ENCODE peak calls at places on chromosomes 11 and 22, in five cellular contexts. One of them, this sample, is unnamed. For H3K4me1, the result is how much of the 10 kb centered on the place peaks cover.

GRCh38 chr22:41681616-41682015 is 7.1 kb downstream of the SNU13 start:
- DNase-seq in cardiac muscle cell: no peak
- DNase-seq in GM12878: no peak
- DNase-seq in psoas muscle: no peak
- DNase-seq in endodermal cell: no peak
- DNase-seq in this sample: no peak

GRCh38 chr11:107999759-108000455 is 8.8 kb upstream of the CUL5 start:
- DNase-seq in cardiac muscle cell: peak
- DNase-seq in GM12878: peak
- DNase-seq in psoas muscle: no peak
- DNase-seq in endodermal cell: peak
- DNase-seq in this sample: no peak

GRCh38 chr11:61834278-61835004 is 6.3 kb downstream of the FADS2 start:
- DNase-seq in cardiac muscle cell: peak
- DNase-seq in GM12878: peak
- DNase-seq in psoas muscle: peak
- DNase-seq in endodermal cell: peak
- DNase-seq in this sample: peak

GRCh38 chr22:31917227-31917921 is 27.0 kb upstream of the YWHAH start:
- DNase-seq in cardiac muscle cell: no peak
- DNase-seq in GM12878: peak
- DNase-seq in psoas muscle: no peak
- DNase-seq in endodermal cell: no peak
- DNase-seq in this sample: no peak

GRCh38 chr11:70502677-70503076 is 104.3 kb downstream of the CTTN start:
- DNase-seq in cardiac muscle cell: no peak
- DNase-seq in GM12878: no peak
- DNase-seq in psoas muscle: no peak
- DNase-seq in endodermal cell: no peak
- DNase-seq in this sample: no peak

GRCh38 chr22:25068701-25069100 is 116.2 kb downstream of the KIAA1671 start:
- DNase-seq in cardiac muscle cell: no peak
- DNase-seq in GM12878: no peak
- DNase-seq in psoas muscle: no peak
- DNase-seq in endodermal cell: no peak
- DNase-seq in this sample: no peak

GRCh38 chr22:30351226-30351625 is 5.5 kb downstream of the SF3A1 start:
- DNase-seq in cardiac muscle cell: no peak
- DNase-seq in GM12878: no peak
- DNase-seq in psoas muscle: no peak
- DNase-seq in endodermal cell: no peak
- DNase-seq in this sample: no peak

GRCh38 chr11:62264004-62264403 is 6.0 kb upstream of the SCGB2A2 start:
- DNase-seq in cardiac muscle cell: no peak
- DNase-seq in GM12878: no peak
- DNase-seq in psoas muscle: no peak
- DNase-seq in endodermal cell: no peak
- DNase-seq in this sample: no peak

GRCh38 chr11:96097844-96098421 is 174.0 kb upstream of the MTMR2 start:
- DNase-seq in cardiac muscle cell: no peak
- DNase-seq in GM12878: no peak
- DNase-seq in psoas muscle: no peak
- DNase-seq in endodermal cell: no peak
- DNase-seq in this sample: no peak

GRCh38 chr11:114159802-114160588 is 100.5 kb downstream of the ZBTB16 start:
- DNase-seq in cardiac muscle cell: peak
- DNase-seq in GM12878: peak
- DNase-seq in psoas muscle: peak
- DNase-seq in endodermal cell: peak
- DNase-seq in this sample: peak

GRCh38 chr11:12167098-12167999 is 57.0 kb downstream of the MICAL2 start:
- DNase-seq in cardiac muscle cell: no peak
- DNase-seq in GM12878: no peak
- DNase-seq in psoas muscle: no peak
- DNase-seq in endodermal cell: peak
- DNase-seq in this sample: peak

GRCh38 chr11:134393638-134394037 is 18.4 kb downstream of the B3GAT1 start:
- DNase-seq in cardiac muscle cell: peak
- DNase-seq in GM12878: no peak
- DNase-seq in psoas muscle: no peak
- DNase-seq in endodermal cell: peak
- DNase-seq in this sample: no peak

GRCh38 chr11:67269401-67270255 is 3.4 kb downstream of the GRK2 start:
- DNase-seq in cardiac muscle cell: no peak
- DNase-seq in GM12878: no peak
- DNase-seq in psoas muscle: no peak
- DNase-seq in endodermal cell: no peak
- DNase-seq in this sample: no peak
- H3K4me1 ChIP-seq in cardiac muscle cell: under half
- H3K4me1 ChIP-seq in GM12878: half or more
- H3K4me1 ChIP-seq in psoas muscle: half or more
- H3K4me1 ChIP-seq in endodermal cell: under half
- H3K4me1 ChIP-seq in this sample: under half

DNA sequence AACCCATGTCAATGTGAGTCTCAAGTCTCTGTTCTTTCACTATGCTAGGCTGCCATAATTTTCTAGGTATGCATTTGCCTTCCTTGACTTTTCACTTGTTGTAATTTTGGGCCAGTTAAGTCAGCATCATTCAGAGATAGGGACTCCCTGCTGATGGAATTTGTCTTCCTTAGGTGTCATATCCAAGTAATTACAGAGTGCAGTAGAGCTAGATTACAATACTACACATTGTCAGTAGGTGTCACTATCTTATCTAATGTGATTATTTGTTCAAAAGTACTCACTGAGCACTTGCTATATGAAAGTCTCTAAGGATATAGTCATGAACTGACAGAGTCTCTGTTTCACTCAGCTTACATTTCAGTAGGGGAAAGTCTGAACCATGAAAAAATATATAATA is 25.0 kb upstream of the SYN3 start:
- DNase-seq in cardiac muscle cell: no peak
- DNase-seq in GM12878: peak
- DNase-seq in psoas muscle: no peak
- DNase-seq in endodermal cell: no peak
- DNase-seq in this sample: no peak
- TF ChIP-seq CTCF in cardiac muscle cell: no peak
- TF ChIP-seq CTCF in GM12878: peak
- TF ChIP-seq CTCF in psoas muscle: no peak
- TF ChIP-seq CTCF in endodermal cell: peak
- TF ChIP-seq CTCF in this sample: peak

GRCh38 chr11:19905280-19905853 is 192.7 kb downstream of the NAV2 start:
- DNase-seq in cardiac muscle cell: peak
- DNase-seq in GM12878: no peak
- DNase-seq in psoas muscle: no peak
- DNase-seq in endodermal cell: no peak
- DNase-seq in this sample: no peak

GRCh38 chr11:19907008-19907579 is 194.5 kb downstream of the NAV2 start:
- DNase-seq in cardiac muscle cell: no peak
- DNase-seq in GM12878: peak
- DNase-seq in psoas muscle: no peak
- DNase-seq in endodermal cell: no peak
- DNase-seq in this sample: no peak

GRCh38 chr11:19910931-19911330 is 198.3 kb downstream of the NAV2 start:
- DNase-seq in cardiac muscle cell: no peak
- DNase-seq in GM12878: no peak
- DNase-seq in psoas muscle: no peak
- DNase-seq in endodermal cell: no peak
- DNase-seq in this sample: no peak

GRCh38 chr11:19906126-19906525 is 193.5 kb downstream of the NAV2 start:
- DNase-seq in cardiac muscle cell: no peak
- DNase-seq in GM12878: no peak
- DNase-seq in psoas muscle: no peak
- DNase-seq in endodermal cell: no peak
- DNase-seq in this sample: no peak

GRCh38 chr11:19907839-19908238 is 195.2 kb downstream of the NAV2 start:
- DNase-seq in cardiac muscle cell: no peak
- DNase-seq in GM12878: no peak
- DNase-seq in psoas muscle: no peak
- DNase-seq in endodermal cell: no peak
- DNase-seq in this sample: no peak
- H3K27ac ChIP-seq in cardiac muscle cell: no peak
- H3K27ac ChIP-seq in GM12878: no peak
- H3K27ac ChIP-seq in psoas muscle: no peak
- H3K27ac ChIP-seq in endodermal cell: no peak
- H3K27ac ChIP-seq in this sample: no peak

GRCh38 chr11:17389957-17390649 is 1.6 kb upstream of the KCNJ11 start:
- DNase-seq in cardiac muscle cell: no peak
- DNase-seq in GM12878: no peak
- DNase-seq in psoas muscle: no peak
- DNase-seq in endodermal cell: no peak
- DNase-seq in this sample: no peak
- H3K4me1 ChIP-seq in cardiac muscle cell: under half
- H3K4me1 ChIP-seq in GM12878: under half
- H3K4me1 ChIP-seq in psoas muscle: under half
- H3K4me1 ChIP-seq in endodermal cell: under half
- H3K4me1 ChIP-seq in this sample: under half

DNA sequence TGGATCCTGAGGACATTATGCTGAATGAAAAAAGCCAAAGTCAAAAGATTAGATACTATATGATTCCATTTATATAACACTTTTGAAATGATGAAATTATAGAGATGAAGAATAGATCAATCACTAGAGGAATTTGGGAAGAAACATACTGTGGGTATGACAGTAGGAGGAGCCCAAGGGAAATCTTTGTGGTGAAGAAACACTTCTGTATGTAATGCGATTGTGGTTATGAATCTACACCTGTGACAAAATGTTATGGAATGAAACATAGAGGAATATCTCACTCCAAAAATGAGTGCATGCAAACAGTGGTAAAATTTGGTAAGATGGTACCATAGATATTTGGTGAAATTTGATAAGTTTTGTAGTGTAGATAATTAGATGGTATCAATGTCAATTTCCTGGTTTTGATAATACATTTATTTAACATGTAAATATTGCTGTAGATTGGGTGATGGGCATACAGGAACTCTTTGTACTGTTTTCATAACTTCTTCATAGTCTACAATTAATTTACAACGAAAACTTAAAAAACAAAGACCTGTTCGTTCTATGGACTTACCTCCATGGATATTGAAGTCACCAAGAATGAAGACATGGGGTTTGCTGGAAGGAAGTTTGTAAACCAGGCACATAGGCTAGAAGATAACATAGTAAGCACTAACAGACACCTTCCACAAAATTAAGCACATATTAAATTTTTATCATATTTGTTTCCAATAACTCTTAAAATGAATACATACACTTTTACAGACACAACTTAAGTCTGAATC is 11.5 kb downstream of the MRGPRX1 start:
- DNase-seq in cardiac muscle cell: no peak
- DNase-seq in GM12878: no peak
- DNase-seq in psoas muscle: no peak
- DNase-seq in endodermal cell: no peak
- DNase-seq in this sample: peak
- TF ChIP-seq CTCF in cardiac muscle cell: no peak
- TF ChIP-seq CTCF in GM12878: no peak
- TF ChIP-seq CTCF in psoas muscle: no peak
- TF ChIP-seq CTCF in endodermal cell: no peak
- TF ChIP-seq CTCF in this sample: peak

GRCh38 chr11:74641289-74641688 is 48.9 kb downstream of the POLD3 start:
- DNase-seq in cardiac muscle cell: no peak
- DNase-seq in GM12878: no peak
- DNase-seq in psoas muscle: no peak
- DNase-seq in endodermal cell: no peak
- DNase-seq in this sample: no peak

GRCh38 chr11:74639533-74639932 is 47.2 kb downstream of the POLD3 start:
- DNase-seq in cardiac muscle cell: no peak
- DNase-seq in GM12878: no peak
- DNase-seq in psoas muscle: no peak
- DNase-seq in endodermal cell: no peak
- DNase-seq in this sample: no peak

GRCh38 chr11:74644084-74644483 is 51.7 kb downstream of the POLD3 start:
- DNase-seq in cardiac muscle cell: no peak
- DNase-seq in GM12878: no peak
- DNase-seq in psoas muscle: no peak
- DNase-seq in endodermal cell: no peak
- DNase-seq in this sample: no peak

GRCh38 chr11:74642912-74643311 is 50.5 kb downstream of the POLD3 start:
- DNase-seq in cardiac muscle cell: no peak
- DNase-seq in GM12878: no peak
- DNase-seq in psoas muscle: no peak
- DNase-seq in endodermal cell: no peak
- DNase-seq in this sample: no peak

DNA sequence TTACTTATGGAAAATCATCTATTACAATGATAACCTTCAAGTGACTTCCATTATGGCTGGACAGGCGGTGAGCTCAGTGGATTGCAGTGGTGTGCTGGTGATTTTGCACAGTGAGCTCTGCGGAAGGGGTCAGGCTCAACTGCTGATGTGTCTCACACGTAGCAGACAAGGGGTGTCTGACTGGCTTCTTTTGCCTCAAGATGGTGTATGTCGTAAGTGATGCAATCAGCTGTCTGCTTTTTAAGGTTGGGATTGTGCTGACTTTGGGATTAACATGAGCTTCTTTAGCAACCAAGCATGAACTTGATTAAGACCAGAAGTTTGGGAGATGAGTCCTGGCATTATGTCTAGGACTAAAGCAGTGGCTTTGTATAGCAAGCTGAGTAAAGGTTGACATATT is 49.5 kb downstream of the POLD3 start:
- DNase-seq in cardiac muscle cell: no peak
- DNase-seq in GM12878: no peak
- DNase-seq in psoas muscle: no peak
- DNase-seq in endodermal cell: no peak
- DNase-seq in this sample: no peak
- H3K27ac ChIP-seq in cardiac muscle cell: no peak
- H3K27ac ChIP-seq in GM12878: no peak
- H3K27ac ChIP-seq in psoas muscle: no peak
- H3K27ac ChIP-seq in endodermal cell: no peak
- H3K27ac ChIP-seq in this sample: no peak

DNA sequence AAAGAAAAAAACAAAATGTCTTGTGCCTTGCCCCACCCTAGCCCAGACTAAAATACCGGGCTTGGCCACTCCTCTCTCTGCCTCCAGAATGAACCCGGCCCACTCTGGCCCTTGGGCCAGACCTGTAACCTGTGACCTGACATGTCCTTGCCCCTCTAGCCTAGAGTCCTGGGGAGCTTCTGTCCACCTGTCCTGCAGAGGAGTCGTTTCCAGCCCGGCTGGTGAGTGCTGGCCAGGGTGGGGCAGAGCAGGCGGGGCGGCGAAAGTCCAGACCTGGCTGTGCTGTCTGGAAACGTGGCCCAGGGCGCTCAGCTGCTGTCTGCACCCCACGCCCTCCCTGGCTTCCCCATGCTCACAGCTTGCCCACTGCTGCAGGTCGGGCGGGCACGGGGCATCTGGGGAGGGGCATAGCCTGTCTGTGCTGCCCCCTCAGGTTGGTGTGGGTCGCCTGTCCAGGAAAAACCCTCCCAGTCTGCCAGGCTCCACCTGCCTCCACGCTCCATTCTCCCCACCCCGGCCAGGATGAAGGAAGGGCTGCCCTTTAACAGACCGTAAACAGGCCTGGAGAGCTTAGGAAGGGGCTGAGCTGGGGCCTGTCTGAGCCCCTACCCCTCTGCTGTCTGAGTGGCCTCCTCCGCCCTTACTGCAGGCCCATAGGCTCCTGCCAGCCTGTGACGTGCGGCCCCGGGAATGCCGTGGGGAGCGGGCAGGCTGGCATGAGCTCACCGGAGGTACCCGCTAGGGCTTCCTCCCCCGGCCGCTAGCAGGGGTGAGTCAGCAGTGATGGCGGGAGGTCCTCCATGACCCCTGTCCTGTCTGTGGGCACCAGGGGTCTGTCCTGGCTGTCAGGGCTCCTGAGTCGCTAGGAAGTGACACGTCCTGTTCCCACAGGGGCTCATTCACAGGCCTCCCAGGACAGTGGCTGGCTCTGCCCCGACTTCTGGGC is 1.9 kb downstream of the CD151 start:
- DNase-seq in cardiac muscle cell: no peak
- DNase-seq in GM12878: no peak
- DNase-seq in psoas muscle: peak
- DNase-seq in endodermal cell: no peak
- DNase-seq in this sample: peak
- H3K4me1 ChIP-seq in cardiac muscle cell: under half
- H3K4me1 ChIP-seq in GM12878: under half
- H3K4me1 ChIP-seq in psoas muscle: under half
- H3K4me1 ChIP-seq in endodermal cell: under half
- H3K4me1 ChIP-seq in this sample: under half

This sample was measured in foreskin keratinocyte.